ENCODE peak calls at places on chromosomes 3 and 15, in five cellular contexts. One of them, this sample, is unnamed.

GRCh38 chr3:51944541-51945021 is 2.4 kb downstream of the PARP3 start:
- DNase-seq in CD8-positive, alpha-beta memory T cell: no peak
- DNase-seq in Peyer's patch: peak; percentile 49
- DNase-seq in IMR-90: no peak
- DNase-seq in left ventricle myocardium inferior: no peak
- DNase-seq in this sample: no peak

GRCh38 chr15:84821501-84822021 is 4.4 kb downstream of the ALPK3 start:
- DNase-seq in CD8-positive, alpha-beta memory T cell: no peak
- DNase-seq in Peyer's patch: no peak
- DNase-seq in IMR-90: no peak
- DNase-seq in left ventricle myocardium inferior: no peak
- DNase-seq in this sample: no peak

GRCh38 chr15:68609618-68610017 is 30.8 kb downstream of the CORO2B start:
- DNase-seq in CD8-positive, alpha-beta memory T cell: no peak
- DNase-seq in Peyer's patch: no peak
- DNase-seq in IMR-90: no peak
- DNase-seq in left ventricle myocardium inferior: peak; percentile 89
- DNase-seq in this sample: no peak

GRCh38 chr3:161851941-161852566 is 355.4 kb downstream of the OTOL1 start:
- DNase-seq in CD8-positive, alpha-beta memory T cell: no peak
- DNase-seq in Peyer's patch: peak; percentile 68
- DNase-seq in IMR-90: peak; percentile 27
- DNase-seq in left ventricle myocardium inferior: no peak
- DNase-seq in this sample: peak; percentile 29

GRCh38 chr15:79185199-79185598 is 94.6 kb upstream of the RASGRF1 start:
- DNase-seq in CD8-positive, alpha-beta memory T cell: no peak
- DNase-seq in Peyer's patch: no peak
- DNase-seq in IMR-90: no peak
- DNase-seq in left ventricle myocardium inferior: no peak
- DNase-seq in this sample: no peak

GRCh38 chr3:197226179-197226578 is 72.2 kb downstream of the DLG1 start:
- DNase-seq in CD8-positive, alpha-beta memory T cell: no peak
- DNase-seq in Peyer's patch: no peak
- DNase-seq in IMR-90: no peak
- DNase-seq in left ventricle myocardium inferior: no peak
- DNase-seq in this sample: no peak

GRCh38 chr3:189459231-189459630 is 172.0 kb upstream of the TP63 start:
- DNase-seq in CD8-positive, alpha-beta memory T cell: no peak
- DNase-seq in Peyer's patch: no peak
- DNase-seq in IMR-90: no peak
- DNase-seq in left ventricle myocardium inferior: no peak
- DNase-seq in this sample: no peak

GRCh38 chr3:179348325-179349013 is 960 bp downstream of the MFN1 start:
- DNase-seq in CD8-positive, alpha-beta memory T cell: no peak
- DNase-seq in Peyer's patch: no peak
- DNase-seq in IMR-90: no peak
- DNase-seq in left ventricle myocardium inferior: no peak
- DNase-seq in this sample: peak; percentile 51

GRCh38 chr15:49900036-49900435 is 219.0 kb downstream of the ATP8B4 start:
- DNase-seq in CD8-positive, alpha-beta memory T cell: no peak
- DNase-seq in Peyer's patch: no peak
- DNase-seq in IMR-90: peak; percentile 52
- DNase-seq in left ventricle myocardium inferior: no peak
- DNase-seq in this sample: no peak

GRCh38 chr3:143307613-143308183 is 188.1 kb downstream of the CHST2 start:
- DNase-seq in CD8-positive, alpha-beta memory T cell: no peak
- DNase-seq in Peyer's patch: peak; percentile 47
- DNase-seq in IMR-90: peak; percentile 76
- DNase-seq in left ventricle myocardium inferior: no peak
- DNase-seq in this sample: peak; percentile 53

GRCh38 chr15:77507911-77508310 is 87.2 kb downstream of the HMG20A start:
- DNase-seq in CD8-positive, alpha-beta memory T cell: no peak
- DNase-seq in Peyer's patch: no peak
- DNase-seq in IMR-90: peak; percentile 59
- DNase-seq in left ventricle myocardium inferior: peak; percentile 71
- DNase-seq in this sample: peak; percentile 39

GRCh38 chr3:65149877-65150276 is 462.1 kb upstream of the ADAMTS9 start:
- DNase-seq in CD8-positive, alpha-beta memory T cell: no peak
- DNase-seq in Peyer's patch: no peak
- DNase-seq in IMR-90: no peak
- DNase-seq in left ventricle myocardium inferior: no peak
- DNase-seq in this sample: peak; percentile 8

GRCh38 chr3:52554026-52554755 is 17.8 kb downstream of the UQCC5 start:
- DNase-seq in CD8-positive, alpha-beta memory T cell: no peak
- DNase-seq in Peyer's patch: no peak
- DNase-seq in IMR-90: no peak
- DNase-seq in left ventricle myocardium inferior: no peak
- DNase-seq in this sample: no peak

GRCh38 chr3:72135636-72136035 is 350.7 kb upstream of the PROK2 start:
- DNase-seq in CD8-positive, alpha-beta memory T cell: no peak
- DNase-seq in Peyer's patch: no peak
- DNase-seq in IMR-90: no peak
- DNase-seq in left ventricle myocardium inferior: no peak
- DNase-seq in this sample: no peak

GRCh38 chr3:55488398-55489055 is 1.4 kb upstream of the WNT5A start:
- DNase-seq in CD8-positive, alpha-beta memory T cell: no peak
- DNase-seq in Peyer's patch: peak; percentile 71
- DNase-seq in IMR-90: peak; percentile 89
- DNase-seq in left ventricle myocardium inferior: peak; percentile 49
- DNase-seq in this sample: peak; percentile 22

GRCh38 chr3:128800241-128801187 is 74.5 kb downstream of the RAB7A start:
- DNase-seq in CD8-positive, alpha-beta memory T cell: no peak
- DNase-seq in Peyer's patch: no peak
- DNase-seq in IMR-90: no peak
- DNase-seq in left ventricle myocardium inferior: peak; percentile 51
- DNase-seq in this sample: no peak

GRCh38 chr3:33063651-33064051 is 33.3 kb downstream of the GLB1 start:
- DNase-seq in CD8-positive, alpha-beta memory T cell: peak; percentile 68
- DNase-seq in Peyer's patch: peak; percentile 72
- DNase-seq in IMR-90: peak; percentile 23
- DNase-seq in left ventricle myocardium inferior: no peak
- DNase-seq in this sample: peak; percentile 23

GRCh38 chr3:177089120-177089519 is 108.2 kb downstream of the TBL1XR1 start:
- DNase-seq in CD8-positive, alpha-beta memory T cell: no peak
- DNase-seq in Peyer's patch: no peak
- DNase-seq in IMR-90: no peak
- DNase-seq in left ventricle myocardium inferior: no peak
- DNase-seq in this sample: no peak

GRCh38 chr3:41808152-41808551 is 153.8 kb downstream of the ULK4 start:
- DNase-seq in CD8-positive, alpha-beta memory T cell: no peak
- DNase-seq in Peyer's patch: no peak
- DNase-seq in IMR-90: peak; percentile 64
- DNase-seq in left ventricle myocardium inferior: no peak
- DNase-seq in this sample: no peak

GRCh38 chr3:45887759-45888511 is 1.6 kb downstream of the CCR9 start:
- DNase-seq in CD8-positive, alpha-beta memory T cell: no peak
- DNase-seq in Peyer's patch: no peak
- DNase-seq in IMR-90: peak; percentile 28
- DNase-seq in left ventricle myocardium inferior: no peak
- DNase-seq in this sample: no peak

GRCh38 chr3:123320224-123320623 is 118.5 kb downstream of the SEC22A start:
- DNase-seq in CD8-positive, alpha-beta memory T cell: no peak
- DNase-seq in Peyer's patch: no peak
- DNase-seq in IMR-90: no peak
- DNase-seq in left ventricle myocardium inferior: no peak
- DNase-seq in this sample: no peak

GRCh38 chr3:171132873-171133272 is 106.4 kb upstream of the SLC2A2 start:
- DNase-seq in CD8-positive, alpha-beta memory T cell: no peak
- DNase-seq in Peyer's patch: no peak
- DNase-seq in IMR-90: peak; percentile 85
- DNase-seq in left ventricle myocardium inferior: no peak
- DNase-seq in this sample: no peak

GRCh38 chr3:40597441-40597840 is 72.7 kb downstream of the ZNF621 start:
- DNase-seq in CD8-positive, alpha-beta memory T cell: no peak
- DNase-seq in Peyer's patch: no peak
- DNase-seq in IMR-90: no peak
- DNase-seq in left ventricle myocardium inferior: no peak
- DNase-seq in this sample: no peak

GRCh38 chr3:160340351-160340750 is 58.7 kb downstream of the IFT80 start:
- DNase-seq in CD8-positive, alpha-beta memory T cell: no peak
- DNase-seq in Peyer's patch: no peak
- DNase-seq in IMR-90: no peak
- DNase-seq in left ventricle myocardium inferior: no peak
- DNase-seq in this sample: no peak

GRCh38 chr3:101036213-101036618 is 43.0 kb upstream of the ABI3BP start:
- DNase-seq in CD8-positive, alpha-beta memory T cell: no peak
- DNase-seq in Peyer's patch: no peak
- DNase-seq in IMR-90: peak; percentile 96
- DNase-seq in left ventricle myocardium inferior: no peak
- DNase-seq in this sample: no peak

GRCh38 chr3:187743195-187744141 is 1.8 kb downstream of the BCL6 start:
- DNase-seq in CD8-positive, alpha-beta memory T cell: peak; percentile 57
- DNase-seq in Peyer's patch: peak; percentile 81
- DNase-seq in IMR-90: peak; percentile 46
- DNase-seq in left ventricle myocardium inferior: peak; percentile 69
- DNase-seq in this sample: peak; percentile 47

GRCh38 chr3:105513042-105513441 is 146.3 kb downstream of the ALCAM start:
- DNase-seq in CD8-positive, alpha-beta memory T cell: no peak
- DNase-seq in Peyer's patch: no peak
- DNase-seq in IMR-90: peak; percentile 78
- DNase-seq in left ventricle myocardium inferior: no peak
- DNase-seq in this sample: no peak

GRCh38 chr3:177468816-177469590 is 271.7 kb upstream of the TBL1XR1 start:
- DNase-seq in CD8-positive, alpha-beta memory T cell: no peak
- DNase-seq in Peyer's patch: no peak
- DNase-seq in IMR-90: peak; percentile 49
- DNase-seq in left ventricle myocardium inferior: no peak
- DNase-seq in this sample: peak; percentile 75

GRCh38 chr3:52606373-52607085 is 70.1 kb downstream of the UQCC5 start:
- DNase-seq in CD8-positive, alpha-beta memory T cell: no peak
- DNase-seq in Peyer's patch: no peak
- DNase-seq in IMR-90: peak; percentile 41
- DNase-seq in left ventricle myocardium inferior: no peak
- DNase-seq in this sample: peak; percentile 51

GRCh38 chr3:52086939-52087675 is 30.7 kb upstream of the DUSP7 start:
- DNase-seq in CD8-positive, alpha-beta memory T cell: no peak
- DNase-seq in Peyer's patch: no peak
- DNase-seq in IMR-90: peak; percentile 56
- DNase-seq in left ventricle myocardium inferior: no peak
- DNase-seq in this sample: no peak

GRCh38 chr15:71125831-71126453 is 10.7 kb downstream of the THSD4 start:
- DNase-seq in CD8-positive, alpha-beta memory T cell: no peak
- DNase-seq in Peyer's patch: no peak
- DNase-seq in IMR-90: peak; percentile 29
- DNase-seq in left ventricle myocardium inferior: no peak
- DNase-seq in this sample: no peak
- H3K27ac ChIP-seq in CD8-positive, alpha-beta memory T cell: no peak overlapping the region
- H3K27ac ChIP-seq in Peyer's patch: no peak overlapping the region
- H3K27ac ChIP-seq in IMR-90: peak overlapping the region; percentile 80
- H3K27ac ChIP-seq in left ventricle myocardium inferior: peak overlapping the region; percentile 82
- H3K27ac ChIP-seq in this sample: no peak overlapping the region

GRCh38 chr3:184227481-184227935 is 1.9 kb upstream of the VWA5B2 start:
- DNase-seq in CD8-positive, alpha-beta memory T cell: peak; percentile 69
- DNase-seq in Peyer's patch: peak; percentile 66
- DNase-seq in IMR-90: no peak
- DNase-seq in left ventricle myocardium inferior: no peak
- DNase-seq in this sample: peak; percentile 31

GRCh38 chr3:184230081-184230602 is 757 bp downstream of the VWA5B2 start:
- DNase-seq in CD8-positive, alpha-beta memory T cell: no peak
- DNase-seq in Peyer's patch: no peak
- DNase-seq in IMR-90: no peak
- DNase-seq in left ventricle myocardium inferior: no peak
- DNase-seq in this sample: no peak

GRCh38 chr3:184229424-184230080 is at the start of gene VWA5B2:
- DNase-seq in CD8-positive, alpha-beta memory T cell: peak; percentile 83
- DNase-seq in Peyer's patch: peak; percentile 80
- DNase-seq in IMR-90: peak; percentile 18
- DNase-seq in left ventricle myocardium inferior: peak; percentile 50
- DNase-seq in this sample: peak; percentile 15

GRCh38 chr3:184230603-184231528 is 1.5 kb downstream of the VWA5B2 start:
- DNase-seq in CD8-positive, alpha-beta memory T cell: no peak
- DNase-seq in Peyer's patch: no peak
- DNase-seq in IMR-90: no peak
- DNase-seq in left ventricle myocardium inferior: no peak
- DNase-seq in this sample: peak; percentile 40

GRCh38 chr3:184228376-184229137 is 828 bp upstream of the VWA5B2 start:
- DNase-seq in CD8-positive, alpha-beta memory T cell: no peak
- DNase-seq in Peyer's patch: no peak
- DNase-seq in IMR-90: no peak
- DNase-seq in left ventricle myocardium inferior: no peak
- DNase-seq in this sample: no peak
- H3K27me3 ChIP-seq in CD8-positive, alpha-beta memory T cell: peaks cover 42% of the 10 kb centered on the region
- H3K27me3 ChIP-seq in Peyer's patch: peaks cover 24% of the 10 kb centered on the region
- H3K27me3 ChIP-seq in IMR-90: peaks cover 69% of the 10 kb centered on the region
- H3K27me3 ChIP-seq in left ventricle myocardium inferior: peaks cover 94% of the 10 kb centered on the region
- H3K27me3 ChIP-seq in this sample: peaks cover 27% of the 10 kb centered on the region

DNA sequence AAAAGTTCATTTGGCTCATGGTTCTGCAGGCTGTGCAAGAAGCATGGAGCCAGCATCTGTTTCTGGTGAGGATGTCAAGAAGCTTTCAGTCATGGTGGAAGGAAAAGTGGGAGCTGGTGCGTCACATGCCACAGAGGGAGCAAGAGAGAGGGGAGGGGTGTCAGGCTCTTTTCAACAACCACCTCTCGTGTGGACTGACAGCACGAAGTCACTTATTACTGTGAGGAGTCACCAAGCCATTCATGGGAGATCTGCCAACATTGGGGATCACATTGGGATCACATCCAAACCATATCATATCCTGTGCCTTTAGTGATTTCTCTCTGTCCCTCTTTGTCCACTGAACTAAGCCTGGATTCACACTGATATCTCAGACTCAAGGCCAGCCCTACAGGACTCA is 132.0 kb downstream of the KLF13 start:
- DNase-seq in CD8-positive, alpha-beta memory T cell: no peak
- DNase-seq in Peyer's patch: no peak
- DNase-seq in IMR-90: no peak
- DNase-seq in left ventricle myocardium inferior: no peak
- DNase-seq in this sample: no peak
- H3K4me3 ChIP-seq in CD8-positive, alpha-beta memory T cell: no peak overlapping the region
- H3K4me3 ChIP-seq in Peyer's patch: no peak overlapping the region
- H3K4me3 ChIP-seq in IMR-90: no peak overlapping the region
- H3K4me3 ChIP-seq in left ventricle myocardium inferior: no peak overlapping the region
- H3K4me3 ChIP-seq in this sample: no peak overlapping the region

DNA sequence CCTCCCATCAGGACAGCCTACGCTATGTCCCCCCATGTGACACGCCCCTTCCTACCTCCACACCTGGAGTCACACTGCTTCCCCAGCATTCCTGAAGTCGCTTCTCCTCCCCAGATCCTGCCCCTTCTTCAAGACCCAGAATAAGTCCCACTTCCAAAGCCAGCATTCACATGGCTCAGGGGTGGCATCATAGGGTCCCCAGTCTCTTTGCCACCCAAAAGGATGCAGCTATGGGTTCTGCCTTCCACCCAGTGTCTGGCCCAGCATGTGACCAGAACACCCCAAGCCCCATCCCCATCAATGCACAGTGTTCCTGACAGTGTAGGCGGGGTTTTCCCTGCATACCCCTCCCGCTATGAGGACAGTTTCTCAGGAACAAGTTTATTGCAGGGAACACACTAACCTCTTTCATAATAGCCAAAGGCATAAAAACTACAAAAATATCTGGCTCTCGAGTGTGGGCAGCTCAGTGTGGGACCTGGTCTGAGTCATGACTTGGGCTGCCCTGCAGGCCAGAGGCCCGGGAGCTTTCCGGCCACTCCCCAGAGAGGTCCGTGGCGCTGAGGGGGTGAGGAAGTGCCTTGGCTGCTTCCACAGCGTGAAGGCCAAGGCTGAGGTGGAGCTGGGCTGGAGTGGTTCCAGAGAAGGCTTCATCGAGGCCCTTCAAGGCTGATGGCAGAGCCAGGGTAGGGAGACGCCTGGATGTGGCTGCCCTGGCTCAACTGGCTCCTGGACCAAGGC is 5.8 kb downstream of the ISLR start:
- DNase-seq in CD8-positive, alpha-beta memory T cell: no peak
- DNase-seq in Peyer's patch: peak; percentile 52
- DNase-seq in IMR-90: peak; percentile 86
- DNase-seq in left ventricle myocardium inferior: peak; percentile 78
- DNase-seq in this sample: no peak
- H3K27ac ChIP-seq in CD8-positive, alpha-beta memory T cell: no peak overlapping the region
- H3K27ac ChIP-seq in Peyer's patch: no peak overlapping the region
- H3K27ac ChIP-seq in IMR-90: no peak overlapping the region
- H3K27ac ChIP-seq in left ventricle myocardium inferior: peak overlapping the region; percentile 83
- H3K27ac ChIP-seq in this sample: no peak overlapping the region

This sample was measured in small intestine.